ENCODE peak calls at places on chromosomes 5 and 9, in five cellular contexts. K is HCT116, S is DND-41, P is endodermal cell, Z is lung. H is an unnamed sample. For H3K4me1, the result is how much of the 10 kb centered on the place peaks cover.

GRCh38 chr9:130387398-130387797 is 57.4 kb upstream of the ASS1 start:
- DNase-seq in K (no peak), S (no peak), P (no peak), Z (no peak), H (no peak)

GRCh38 chr5:40587284-40587882 is 92.3 kb upstream of the PTGER4 start:
- DNase-seq in K (no peak), S (no peak), P (no peak), Z (no peak), H (no peak)

GRCh38 chr5:106875591-106876297 is 795.0 kb downstream of the EFNA5 start:
- DNase-seq in K (peak), S (no peak), P (peak), Z (peak), H (peak)

GRCh38 chr5:1068204-1068894 is 43.5 kb downstream of the SLC12A7 start:
- DNase-seq in K (no peak), S (no peak), P (no peak), Z (no peak), H (no peak)

GRCh38 chr9:37486616-37487544 is 1.1 kb downstream of the POLR1E start:
- DNase-seq in K (no peak), S (peak), P (no peak), Z (no peak), H (no peak)

GRCh38 chr5:180098526-180098925 is 27.0 kb upstream of the RNF130 start:
- DNase-seq in K (no peak), S (no peak), P (no peak), Z (no peak), H (no peak)

GRCh38 chr9:129184743-129185142 is 6.7 kb upstream of the IER5L start:
- DNase-seq in K (no peak), S (no peak), P (no peak), Z (no peak), H (no peak)

GRCh38 chr9:125932012-125932411 is 184.8 kb downstream of the PBX3 start:
- DNase-seq in K (peak), S (no peak), P (no peak), Z (peak), H (no peak)

GRCh38 chr5:165161204-165161603 is 1655.8 kb downstream of the MAT2B start:
- DNase-seq in K (no peak), S (no peak), P (peak), Z (no peak), H (no peak)

GRCh38 chr9:85053206-85053605 is 383.7 kb downstream of the NTRK2 start:
- DNase-seq in K (no peak), S (no peak), P (no peak), Z (no peak), H (no peak)

GRCh38 chr9:134794726-134795370 is 85.8 kb upstream of the FCN2 start:
- DNase-seq in K (no peak), S (no peak), P (no peak), Z (no peak), H (no peak)

GRCh38 chr9:111598730-111599091 is 736 bp downstream of the PTGR1 start:
- DNase-seq in K (no peak), S (no peak), P (no peak), Z (peak), H (peak)

GRCh38 chr5:149639718-149640117 is 58.4 kb downstream of the ARHGEF37 start:
- DNase-seq in K (no peak), S (no peak), P (peak), Z (no peak), H (no peak)

GRCh38 chr5:71891856-71892255 is 172.8 kb downstream of the CARTPT start:
- DNase-seq in K (no peak), S (no peak), P (peak), Z (no peak), H (no peak)

GRCh38 chr5:157965989-157966388 is 107.0 kb upstream of the CLINT1 start:
- DNase-seq in K (no peak), S (no peak), P (peak), Z (no peak), H (no peak)

GRCh38 chr9:136138566-136138965 is 19.9 kb upstream of the TMEM250 start:
- DNase-seq in K (peak), S (peak), P (peak), Z (no peak), H (no peak)

GRCh38 chr5:97838214-97838613 is 655.2 kb upstream of the RIOK2 start:
- DNase-seq in K (peak), S (no peak), P (no peak), Z (no peak), H (no peak)

GRCh38 chr9:77927265-77927664 is 104.3 kb downstream of the GNAQ start:
- DNase-seq in K (no peak), S (no peak), P (no peak), Z (no peak), H (no peak)

GRCh38 chr9:15178621-15179020 is 128.4 kb downstream of the TTC39B start:
- DNase-seq in K (no peak), S (no peak), P (no peak), Z (no peak), H (no peak)

DNA sequence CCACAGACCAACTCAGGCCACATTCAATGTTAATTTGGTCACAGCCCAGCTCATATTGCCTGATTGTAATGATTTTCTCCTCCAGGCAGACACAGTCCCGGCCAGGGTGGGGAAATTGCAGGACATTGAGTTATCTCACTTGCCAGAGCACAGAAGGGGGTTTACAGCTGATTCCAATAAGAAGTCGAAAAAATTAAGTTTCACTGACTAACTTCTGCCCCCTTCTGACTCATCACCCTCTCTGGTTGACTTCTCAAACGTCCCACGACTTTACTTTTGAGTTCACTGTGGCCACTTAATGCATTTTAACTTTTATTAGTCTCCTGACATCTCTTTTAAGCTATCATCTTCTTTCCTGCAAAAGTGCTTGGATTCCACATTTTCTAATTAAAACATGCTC is 321.4 kb upstream of the WWC1 start:
- DNase-seq in K (no peak), S (no peak), P (no peak), Z (no peak), H (no peak)
- H3K4me1 ChIP-seq in K (under half), S (under half), P (under half), Z (under half), H (under half)

DNA sequence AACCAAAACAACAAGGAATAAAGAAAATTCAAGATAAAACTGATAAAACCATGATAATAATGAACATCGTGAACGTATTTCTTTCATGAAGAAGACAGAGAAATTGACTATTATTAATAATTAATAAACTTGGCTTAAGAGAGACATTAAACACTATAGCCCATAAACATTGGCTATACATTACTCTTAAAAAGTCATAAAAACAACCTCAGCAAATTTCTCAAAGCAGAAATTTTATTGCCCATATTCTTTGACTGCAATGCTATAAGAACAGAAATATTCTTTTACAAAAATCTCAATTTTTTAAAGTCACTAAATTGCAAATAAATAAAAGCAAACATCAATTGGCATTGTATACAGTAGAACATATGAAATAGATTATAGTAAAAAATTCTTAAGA is 42.5 kb downstream of the CSF2 start:
- DNase-seq in K (no peak), S (no peak), P (no peak), Z (no peak), H (no peak)
- H3K4me1 ChIP-seq in K (under half), S (under half), P (under half), Z (under half), H (under half)

DNA sequence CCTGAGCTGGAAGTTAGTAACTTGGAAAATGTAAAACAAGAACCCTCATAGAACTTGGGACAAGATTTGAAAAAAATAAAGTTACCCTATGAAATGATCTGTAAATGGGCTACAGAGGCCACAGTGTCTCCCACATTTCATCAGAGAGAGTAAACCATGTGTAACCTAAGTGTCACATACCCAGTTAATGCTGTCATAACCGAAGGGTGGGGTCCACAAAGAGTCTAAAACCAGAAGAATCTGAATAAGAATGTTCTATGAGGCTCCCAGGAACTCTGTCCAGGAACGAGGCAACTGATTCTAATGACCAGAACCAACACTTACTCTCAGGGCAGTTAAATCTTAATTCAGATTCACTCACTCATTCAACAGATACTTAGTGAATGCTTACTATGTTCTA is 1.0 kb upstream of the FAM13B start:
- DNase-seq in K (no peak), S (no peak), P (no peak), Z (no peak), H (no peak)
- H3K4me1 ChIP-seq in K (under half), S (under half), P (under half), Z (under half), H (under half)

GRCh38 chr5:95735436-95735835 is 4.3 kb downstream of the RHOBTB3 start:
- DNase-seq in K (no peak), S (no peak), P (no peak), Z (no peak), H (no peak)

GRCh38 chr5:95741458-95741857 is 10.3 kb downstream of the RHOBTB3 start:
- DNase-seq in K (no peak), S (no peak), P (no peak), Z (no peak), H (no peak)

GRCh38 chr5:95739857-95740256 is 8.7 kb downstream of the RHOBTB3 start:
- DNase-seq in K (no peak), S (no peak), P (no peak), Z (no peak), H (no peak)

GRCh38 chr5:95738069-95738468 is 6.9 kb downstream of the RHOBTB3 start:
- DNase-seq in K (no peak), S (no peak), P (no peak), Z (no peak), H (no peak)

GRCh38 chr5:95738834-95739233 is 7.7 kb downstream of the RHOBTB3 start:
- DNase-seq in K (no peak), S (no peak), P (no peak), Z (no peak), H (no peak)
- H3K4me1 ChIP-seq in K (under half), S (under half), P (under half), Z (under half), H (under half)

GRCh38 chr9:105245720-105246161 is 1.3 kb downstream of the SLC44A1 start:
- DNase-seq in K (no peak), S (no peak), P (no peak), Z (no peak), H (no peak)
- H3K4me1 ChIP-seq in K (under half), S (under half), P (under half), Z (under half), H (under half)